ENCODE peak calls at places on chromosomes 6 and 20, in six cellular contexts. S, L, P, F, Q and W are unnamed samples. For H3K9me3, the result is how much of the 10 kb centered on the place peaks cover.

GRCh38 chr6:38310061-38310460 is 329.7 kb downstream of the BTBD9 start:
- DNase-seq in S (no peak), L (peak), P (no peak), F (no peak), Q (no peak), W (no peak)

GRCh38 chr6:160101262-160102205 is 20.1 kb upstream of the SLC22A1 start:
- DNase-seq in S (no peak), L (no peak), P (peak), F (no peak), Q (no peak), W (no peak)

GRCh38 chr6:5497896-5498578 is 236.7 kb downstream of the FARS2 start:
- DNase-seq in S (no peak), L (no peak), P (no peak), F (no peak), Q (peak), W (no peak)

GRCh38 chr6:125099211-125100017 is 54.2 kb upstream of the TPD52L1 start:
- DNase-seq in S (no peak), L (peak), P (peak), F (peak), Q (peak), W (peak)

GRCh38 chr6:134636221-134636830 is 313.6 kb downstream of the ALDH8A1 start:
- DNase-seq in S (no peak), L (no peak), P (no peak), F (peak), Q (peak), W (no peak)

GRCh38 chr20:38882600-38882999 is 43.6 kb upstream of the FAM83D start:
- DNase-seq in S (no peak), L (no peak), P (no peak), F (no peak), Q (no peak), W (no peak)

GRCh38 chr20:33897313-33897912 is 86.3 kb downstream of the CHMP4B start:
- DNase-seq in S (no peak), L (no peak), P (no peak), F (no peak), Q (no peak), W (no peak)

GRCh38 chr6:146892613-146893401 is 294.0 kb downstream of the ADGB start:
- DNase-seq in S (peak), L (no peak), P (no peak), F (no peak), Q (peak), W (no peak)

GRCh38 chr20:53547664-53548239 is 45.9 kb downstream of the ZNF217 start:
- DNase-seq in S (peak), L (no peak), P (no peak), F (peak), Q (peak), W (no peak)

GRCh38 chr6:160137130-160137988 is 15.7 kb downstream of the SLC22A1 start:
- DNase-seq in S (no peak), L (no peak), P (no peak), F (no peak), Q (no peak), W (no peak)

GRCh38 chr6:149065658-149066556 is 251.6 kb upstream of the TAB2 start:
- DNase-seq in S (no peak), L (no peak), P (no peak), F (no peak), Q (no peak), W (no peak)

GRCh38 chr6:81067057-81067456 is 685.4 kb downstream of the TENT5A start:
- DNase-seq in S (no peak), L (no peak), P (no peak), F (no peak), Q (no peak), W (no peak)

GRCh38 chr20:10671850-10672578 is 1.8 kb downstream of the JAG1 start:
- DNase-seq in S (no peak), L (peak), P (peak), F (peak), Q (peak), W (peak)

GRCh38 chr6:54291738-54292137 is 16.5 kb upstream of the TINAG start:
- DNase-seq in S (no peak), L (no peak), P (no peak), F (no peak), Q (peak), W (no peak)

GRCh38 chr6:168956884-168957730 is 296.5 kb downstream of the THBS2 start:
- DNase-seq in S (peak), L (peak), P (peak), F (peak), Q (peak), W (peak)

GRCh38 chr6:74115674-74116073 is 419.7 kb downstream of the CD109 start:
- DNase-seq in S (no peak), L (no peak), P (no peak), F (no peak), Q (peak), W (no peak)

GRCh38 chr6:3752538-3753227 is 1.2 kb upstream of the PXDC1 start:
- DNase-seq in S (no peak), L (no peak), P (no peak), F (no peak), Q (no peak), W (no peak)

GRCh38 chr6:5179917-5180316 is 80.8 kb downstream of the LYRM4 start:
- DNase-seq in S (no peak), L (no peak), P (no peak), F (no peak), Q (peak), W (no peak)

GRCh38 chr6:140684776-140685550 is 1310.5 kb upstream of the CITED2 start:
- DNase-seq in S (no peak), L (no peak), P (no peak), F (no peak), Q (no peak), W (no peak)

GRCh38 chr6:170211404-170212025 is 79.4 kb downstream of the DLL1 start:
- DNase-seq in S (no peak), L (no peak), P (no peak), F (no peak), Q (no peak), W (no peak)

GRCh38 chr6:9456241-9456658 is 958.6 kb downstream of the TFAP2A start:
- DNase-seq in S (no peak), L (no peak), P (no peak), F (no peak), Q (no peak), W (no peak)

GRCh38 chr6:28807682-28808280 is 116.0 kb downstream of the TRIM27 start:
- DNase-seq in S (no peak), L (no peak), P (no peak), F (peak), Q (peak), W (no peak)

GRCh38 chr6:114430534-114431124 is 87.8 kb upstream of the HS3ST5 start:
- DNase-seq in S (no peak), L (no peak), P (no peak), F (no peak), Q (no peak), W (no peak)

GRCh38 chr6:1390071-1390804 is 862 bp downstream of the FOXF2 start:
- DNase-seq in S (no peak), L (peak), P (no peak), F (no peak), Q (peak), W (no peak)

GRCh38 chr6:27812805-27813626 is 99.2 kb downstream of the OR2B2 start:
- DNase-seq in S (no peak), L (no peak), P (no peak), F (no peak), Q (no peak), W (no peak)

GRCh38 chr6:6820688-6821238 is 232.2 kb downstream of the LY86 start:
- DNase-seq in S (no peak), L (no peak), P (no peak), F (peak), Q (no peak), W (no peak)

GRCh38 chr6:71486466-71486865 is 197.9 kb downstream of the OGFRL1 start:
- DNase-seq in S (no peak), L (no peak), P (no peak), F (no peak), Q (peak), W (no peak)

GRCh38 chr6:12113190-12113578 is 101.1 kb downstream of the HIVEP1 start:
- DNase-seq in S (peak), L (no peak), P (no peak), F (no peak), Q (peak), W (no peak)

GRCh38 chr6:87334683-87335082 is 5.6 kb upstream of the GJB7 start:
- DNase-seq in S (no peak), L (no peak), P (no peak), F (no peak), Q (peak), W (no peak)

GRCh38 chr6:42369568-42369967 is 82.2 kb downstream of the TRERF1 start:
- DNase-seq in S (no peak), L (no peak), P (no peak), F (no peak), Q (no peak), W (no peak)

GRCh38 chr6:154157706-154158105 is 118.7 kb downstream of the OPRM1 start:
- DNase-seq in S (no peak), L (no peak), P (no peak), F (no peak), Q (no peak), W (no peak)

GRCh38 chr6:30915591-30915946 is 1.5 kb downstream of the VARS2 start:
- DNase-seq in S (peak), L (no peak), P (no peak), F (peak), Q (peak), W (no peak)

GRCh38 chr20:956330-956951 is 40.3 kb upstream of the ANGPT4 start:
- DNase-seq in S (peak), L (peak), P (peak), F (peak), Q (peak), W (peak)

GRCh38 chr20:57030611-57031600 is 235.5 kb downstream of the BMP7 start:
- DNase-seq in S (no peak), L (no peak), P (no peak), F (peak), Q (peak), W (no peak)

GRCh38 chr6:137416376-137417109 is 77.7 kb downstream of the OLIG3 start:
- DNase-seq in S (no peak), L (no peak), P (no peak), F (peak), Q (peak), W (no peak)

GRCh38 chr6:137413482-137413881 is 80.7 kb downstream of the OLIG3 start:
- DNase-seq in S (no peak), L (no peak), P (no peak), F (no peak), Q (no peak), W (no peak)

GRCh38 chr6:137414599-137414998 is 79.6 kb downstream of the OLIG3 start:
- DNase-seq in S (no peak), L (no peak), P (no peak), F (no peak), Q (no peak), W (no peak)

GRCh38 chr6:137415834-137416190 is 78.4 kb downstream of the OLIG3 start:
- DNase-seq in S (no peak), L (no peak), P (no peak), F (no peak), Q (no peak), W (no peak)

GRCh38 chr6:137415127-137415833 is 78.9 kb downstream of the OLIG3 start:
- DNase-seq in S (peak), L (peak), P (peak), F (peak), Q (peak), W (peak)
- TF ChIP-seq CTCF in S (peak), L (peak), P (peak), F (peak), Q (peak), W (peak)

DNA sequence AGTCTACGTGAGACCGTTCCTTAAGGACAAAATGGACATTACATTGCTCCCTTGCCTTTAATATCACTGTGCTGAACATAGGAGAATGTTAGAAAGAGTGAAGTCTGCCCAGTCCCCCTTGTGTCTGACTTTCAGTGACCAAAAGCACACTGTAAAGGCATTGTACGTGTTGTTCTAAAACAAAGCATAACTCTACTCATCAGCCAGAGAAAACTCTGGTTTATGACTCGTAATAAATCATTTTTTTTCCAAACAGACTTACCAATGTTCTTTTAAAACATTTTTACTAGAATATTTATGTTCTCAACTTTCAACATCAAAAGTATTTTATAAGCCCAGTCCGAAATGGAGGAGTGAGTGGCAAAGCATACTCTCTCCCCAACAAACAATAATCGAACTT is 262.5 kb downstream of the GJA1 start:
- DNase-seq in S (no peak), L (no peak), P (no peak), F (no peak), Q (peak), W (no peak)
- H3K9me3 ChIP-seq in S (under half), L (under half), P (under half), F (under half), Q (under half), W (under half)

DNA sequence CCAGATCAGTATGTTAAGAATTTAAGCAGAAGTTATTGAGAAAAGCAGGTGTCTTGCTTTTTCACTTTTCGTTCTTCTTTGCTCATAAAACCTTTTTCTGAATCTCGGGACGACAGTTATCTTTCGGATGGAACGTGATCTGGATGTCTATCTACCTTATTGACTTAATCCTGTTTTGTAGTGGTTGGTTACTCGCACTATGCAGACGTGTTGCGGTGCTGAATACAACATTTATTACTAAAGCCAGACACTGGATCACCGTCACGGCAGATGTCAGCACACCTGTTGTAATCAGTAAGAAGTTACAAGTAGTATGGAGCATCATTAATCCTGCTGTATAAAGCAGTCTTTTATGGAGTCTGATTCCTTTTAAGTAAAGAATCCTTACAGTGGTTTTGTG is 649 bp downstream of the CDKAL1 start:
- DNase-seq in S (no peak), L (no peak), P (no peak), F (no peak), Q (no peak), W (no peak)
- H3K4me3 ChIP-seq in S (peak), L (peak), P (peak), F (peak), Q (peak), W (peak)

GRCh38 chr6:56420296-56420695 is 172.9 kb upstream of the COL21A1 start:
- DNase-seq in S (no peak), L (no peak), P (no peak), F (no peak), Q (no peak), W (no peak)
- TF ChIP-seq CTCF in S (no peak), L (no peak), P (no peak), F (no peak), Q (no peak), W (no peak)

DNA sequence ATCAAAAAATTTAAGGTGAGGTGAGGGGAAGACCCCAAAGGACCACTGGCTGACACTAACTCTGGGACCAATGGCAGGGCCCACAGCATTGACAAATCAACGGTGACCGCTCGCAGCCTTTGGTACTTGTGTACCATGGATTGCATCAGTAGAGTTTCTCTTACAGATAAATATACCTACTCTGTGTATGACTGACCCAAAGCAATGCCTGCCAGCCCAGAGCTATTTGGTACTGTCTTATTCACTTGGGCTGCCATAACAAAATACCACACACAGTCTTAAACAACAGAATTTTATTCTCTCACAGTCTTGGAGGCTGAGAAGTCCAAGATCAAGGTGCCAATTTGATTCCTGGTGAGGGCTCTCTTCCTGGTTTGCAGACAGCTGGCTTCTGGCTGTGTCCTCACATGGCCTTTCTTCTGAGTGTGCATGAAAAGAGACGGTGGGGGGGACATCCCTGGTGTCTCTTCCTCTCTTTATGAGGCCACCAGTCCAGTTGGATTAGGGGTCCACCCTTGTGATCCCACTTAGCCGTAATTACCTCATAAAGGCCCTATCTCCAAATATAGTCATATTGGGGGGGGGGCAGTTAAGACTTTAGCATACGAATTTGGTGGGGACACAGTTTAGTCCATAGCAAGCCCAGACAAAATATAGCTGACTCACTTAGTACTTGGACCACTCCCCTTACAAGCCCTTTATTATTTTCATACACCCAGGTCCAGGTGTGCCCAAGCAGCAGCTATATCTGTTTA is 336.3 kb downstream of the CD83 start:
- DNase-seq in S (no peak), L (no peak), P (no peak), F (no peak), Q (no peak), W (no peak)
- H3K9me3 ChIP-seq in S (under half), L (under half), P (under half), F (under half), Q (under half), W (under half)

GRCh38 chr20:18057994-18058349 is 256 bp upstream of the OVOL2 start:
- DNase-seq in S (no peak), L (no peak), P (no peak), F (no peak), Q (no peak), W (no peak)
- H3K4me3 ChIP-seq in S (no peak), L (no peak), P (peak), F (no peak), Q (no peak), W (peak)

GRCh38 chr20:31547017-31547675 is 32.9 kb downstream of the HM13 start:
- DNase-seq in S (peak), L (peak), P (peak), F (peak), Q (peak), W (peak)
- TF ChIP-seq CTCF in S (no peak), L (no peak), P (peak), F (no peak), Q (no peak), W (no peak)

GRCh38 chr6:52177961-52178360 is 8.2 kb upstream of the IL17A start:
- DNase-seq in S (no peak), L (no peak), P (no peak), F (no peak), Q (no peak), W (no peak)
- H3K9me3 ChIP-seq in S (under half), L (under half), P (under half), F (under half), Q (under half), W (under half)

GRCh38 chr6:35228483-35228882 is 14.7 kb downstream of the SCUBE3 start:
- DNase-seq in S (no peak), L (no peak), P (no peak), F (no peak), Q (no peak), W (no peak)

GRCh38 chr6:35230498-35230897 is 16.7 kb downstream of the SCUBE3 start:
- DNase-seq in S (no peak), L (no peak), P (no peak), F (no peak), Q (no peak), W (no peak)

GRCh38 chr6:35231563-35231962 is 17.8 kb downstream of the SCUBE3 start:
- DNase-seq in S (no peak), L (no peak), P (no peak), F (no peak), Q (no peak), W (no peak)

GRCh38 chr6:35230950-35231349 is 17.2 kb downstream of the SCUBE3 start:
- DNase-seq in S (no peak), L (peak), P (peak), F (no peak), Q (no peak), W (no peak)

GRCh38 chr6:35229304-35229703 is 15.5 kb downstream of the SCUBE3 start:
- DNase-seq in S (no peak), L (no peak), P (no peak), F (no peak), Q (no peak), W (no peak)
- H3K4me3 ChIP-seq in S (no peak), L (no peak), P (no peak), F (no peak), Q (no peak), W (no peak)

DNA sequence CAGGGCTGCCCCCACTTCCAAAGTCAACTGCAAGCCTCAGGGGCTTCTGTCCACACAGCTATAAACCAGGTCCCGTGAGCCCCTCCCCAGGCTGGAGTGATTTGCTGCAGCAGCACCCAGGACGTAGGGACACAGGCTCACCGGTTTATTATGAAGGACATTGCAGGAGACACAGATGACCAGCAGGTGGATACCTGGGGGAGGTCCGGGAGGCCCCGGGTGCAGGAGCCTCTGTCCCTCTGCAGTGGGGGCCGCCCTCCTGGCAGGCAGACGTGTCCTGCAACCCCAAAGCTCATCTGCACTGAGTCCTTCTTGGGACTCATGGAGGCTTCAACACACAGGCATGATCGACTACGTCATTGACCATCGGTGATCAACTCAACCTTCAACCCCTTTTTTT is 14.5 kb upstream of the NTSR1 start:
- DNase-seq in S (no peak), L (no peak), P (no peak), F (no peak), Q (no peak), W (no peak)
- TF ChIP-seq CTCF in S (no peak), L (no peak), P (no peak), F (no peak), Q (no peak), W (no peak)